ENCODE peak calls at places on chromosomes 5 and 9, in six cellular contexts. R, V, I, Z, A and S are unnamed samples.

GRCh38 chr9:134693011-134693410 is 51.4 kb downstream of the COL5A1 start:
- DNase-seq in R (peak), V (no peak), I (no peak), Z (no peak), A (no peak), S (no peak)

GRCh38 chr5:63240063-63240755 is 661.6 kb downstream of the LRRC70 start:
- DNase-seq in R (no peak), V (no peak), I (no peak), Z (no peak), A (no peak), S (no peak)

GRCh38 chr5:169256191-169256590 is 44.7 kb downstream of the SLIT3 start:
- DNase-seq in R (no peak), V (no peak), I (no peak), Z (no peak), A (peak), S (no peak)

GRCh38 chr5:137679910-137680309 is 56.0 kb downstream of the KLHL3 start:
- DNase-seq in R (no peak), V (no peak), I (no peak), Z (no peak), A (no peak), S (no peak)

GRCh38 chr5:9775339-9775738 is 145.2 kb upstream of the TAS2R1 start:
- DNase-seq in R (peak), V (peak), I (no peak), Z (no peak), A (no peak), S (no peak)

GRCh38 chr9:22392523-22392922 is 54.1 kb upstream of the DMRTA1 start:
- DNase-seq in R (no peak), V (no peak), I (no peak), Z (no peak), A (no peak), S (no peak)

GRCh38 chr5:148556835-148557234 is 97.5 kb downstream of the HTR4 start:
- DNase-seq in R (no peak), V (no peak), I (no peak), Z (no peak), A (peak), S (no peak)

GRCh38 chr5:3597002-3597726 is 1.5 kb downstream of the IRX1 start:
- DNase-seq in R (peak), V (no peak), I (peak), Z (no peak), A (no peak), S (no peak)

GRCh38 chr5:31569065-31569464 is 37.0 kb downstream of the C5orf22 start:
- DNase-seq in R (no peak), V (no peak), I (no peak), Z (no peak), A (no peak), S (no peak)

GRCh38 chr5:10111575-10111974 is 138.1 kb downstream of the ATPSCKMT start:
- DNase-seq in R (peak), V (peak), I (peak), Z (peak), A (peak), S (peak)

GRCh38 chr5:17978954-17979353 is 344.7 kb downstream of the TAF11L14 start:
- DNase-seq in R (no peak), V (no peak), I (no peak), Z (no peak), A (no peak), S (no peak)

GRCh38 chr5:146233441-146233840 is 30.0 kb downstream of the RBM27 start:
- DNase-seq in R (no peak), V (no peak), I (no peak), Z (no peak), A (no peak), S (no peak)

GRCh38 chr5:173412566-173412965 is 84.4 kb upstream of the STC2 start:
- DNase-seq in R (peak), V (peak), I (no peak), Z (no peak), A (no peak), S (no peak)

GRCh38 chr5:75525344-75525743 is 13.7 kb downstream of the POLK start:
- DNase-seq in R (no peak), V (no peak), I (no peak), Z (no peak), A (no peak), S (no peak)

GRCh38 chr5:113489299-113489698 is 1.0 kb upstream of the MCC start:
- DNase-seq in R (no peak), V (peak), I (no peak), Z (no peak), A (peak), S (peak)

GRCh38 chr5:17151686-17152085 is 65.7 kb upstream of the BASP1 start:
- DNase-seq in R (peak), V (peak), I (no peak), Z (no peak), A (no peak), S (peak)

GRCh38 chr9:63817622-63818518 is 1467.1 kb downstream of the FOXD4L5 start:
- DNase-seq in R (peak), V (peak), I (peak), Z (peak), A (peak), S (peak)

GRCh38 chr5:147391781-147392180 is 118.1 kb downstream of the DPYSL3 start:
- DNase-seq in R (peak), V (peak), I (no peak), Z (no peak), A (peak), S (peak)

GRCh38 chr5:172113036-172113435 is 75.0 kb downstream of the STK10 start:
- DNase-seq in R (no peak), V (no peak), I (no peak), Z (no peak), A (no peak), S (no peak)

GRCh38 chr9:32426278-32426939 is 42.0 kb downstream of the ACO1 start:
- DNase-seq in R (no peak), V (peak), I (no peak), Z (no peak), A (no peak), S (peak)

GRCh38 chr5:38059876-38060275 is 198.5 kb upstream of the EGFLAM start:
- DNase-seq in R (no peak), V (no peak), I (no peak), Z (no peak), A (no peak), S (peak)

GRCh38 chr5:6766558-6767191 is 53.4 kb downstream of the TENT4A start:
- DNase-seq in R (peak), V (peak), I (no peak), Z (no peak), A (peak), S (peak)

GRCh38 chr5:134758176-134758503 is 439 bp upstream of the DDX46 start:
- DNase-seq in R (no peak), V (no peak), I (no peak), Z (no peak), A (no peak), S (no peak)

GRCh38 chr9:115275753-115276152 is 157.8 kb upstream of the TNC start:
- DNase-seq in R (no peak), V (no peak), I (no peak), Z (no peak), A (no peak), S (no peak)

GRCh38 chr5:111385970-111386831 is 126.1 kb downstream of the STARD4 start:
- DNase-seq in R (peak), V (no peak), I (no peak), Z (no peak), A (no peak), S (no peak)

GRCh38 chr9:12699529-12699928 is 6.3 kb downstream of the TYRP1 start:
- DNase-seq in R (peak), V (peak), I (no peak), Z (no peak), A (no peak), S (peak)

GRCh38 chr5:110865400-110866094 is 126.7 kb downstream of the SLC25A46 start:
- DNase-seq in R (peak), V (peak), I (peak), Z (peak), A (peak), S (peak)

GRCh38 chr5:144549580-144549979 is 378.9 kb downstream of the KCTD16 start:
- DNase-seq in R (no peak), V (peak), I (no peak), Z (no peak), A (no peak), S (peak)

GRCh38 chr5:84372066-84372700 is 12.5 kb downstream of the EDIL3 start:
- DNase-seq in R (no peak), V (peak), I (no peak), Z (no peak), A (peak), S (peak)

GRCh38 chr5:163503106-163504090 is 2.0 kb upstream of the MAT2B start:
- DNase-seq in R (peak), V (peak), I (peak), Z (peak), A (peak), S (peak)
- H3K23ac ChIP-seq in R (no peak), V (peak), I (no peak), Z (no peak), A (no peak), S (no peak)

GRCh38 chr5:22411950-22412349 is 441.2 kb downstream of the CDH12 start:
- DNase-seq in R (no peak), V (no peak), I (no peak), Z (no peak), A (no peak), S (no peak)
- H3K4me3 ChIP-seq in R (no peak), V (no peak), I (no peak), Z (no peak), A (no peak), S (no peak)

GRCh38 chr9:89171693-89172092 is 6.9 kb downstream of the SHC3 start:
- DNase-seq in R (peak), V (no peak), I (no peak), Z (no peak), A (no peak), S (no peak)
- H3K23ac ChIP-seq in R (no peak), V (no peak), I (no peak), Z (no peak), A (no peak), S (no peak)

GRCh38 chr5:120567066-120567465 is 103.0 kb downstream of the PRR16 start:
- DNase-seq in R (no peak), V (no peak), I (no peak), Z (no peak), A (no peak), S (no peak)
- H3K4me3 ChIP-seq in R (no peak), V (no peak), I (no peak), Z (no peak), A (no peak), S (no peak)

GRCh38 chr5:91024160-91024559 is 359.0 kb downstream of the ARRDC3 start:
- DNase-seq in R (peak), V (no peak), I (no peak), Z (no peak), A (no peak), S (no peak)
- H3K23ac ChIP-seq in R (no peak), V (no peak), I (no peak), Z (no peak), A (no peak), S (no peak)